ENCODE peak calls at places on chromosomes 16 and 17, in four cellular contexts. One of them, this sample, is unnamed.

GRCh38 chr17:15659663-15660062 is 24.4 kb downstream of the TRIM16 start:
- DNase-seq in transverse colon: no peak
- DNase-seq in testis: no peak
- DNase-seq in HFF-Myc: no peak
- DNase-seq in this sample: no peak

GRCh38 chr16:25093208-25094061 is 18.1 kb upstream of the LCMT1 start:
- DNase-seq in testis: no peak
- DNase-seq in HFF-Myc: no peak
- DNase-seq in transverse colon: no peak
- DNase-seq in this sample: no peak

GRCh38 chr16:84844561-84845495 is 25.0 kb downstream of the CRISPLD2 start:
- DNase-seq in HFF-Myc: no peak
- DNase-seq in testis: no peak
- DNase-seq in transverse colon: no peak
- DNase-seq in this sample: no peak

GRCh38 chr16:31880322-31880979 is 6.8 kb downstream of the ZNF267 start:
- DNase-seq in transverse colon: no peak
- DNase-seq in HFF-Myc: peak
- DNase-seq in testis: no peak
- DNase-seq in this sample: peak

GRCh38 chr17:81027591-81028505 is 7.1 kb upstream of the BAIAP2 start:
- DNase-seq in transverse colon: no peak
- DNase-seq in HFF-Myc: no peak
- DNase-seq in testis: no peak
- DNase-seq in this sample: no peak

GRCh38 chr17:39198186-39198566 is 707 bp upstream of the CACNB1 start:
- DNase-seq in testis: no peak
- DNase-seq in HFF-Myc: no peak
- DNase-seq in transverse colon: no peak
- DNase-seq in this sample: no peak

GRCh38 chr17:7912927-7913524 is 3.1 kb downstream of the RNF227 start:
- DNase-seq in transverse colon: no peak
- DNase-seq in testis: peak
- DNase-seq in HFF-Myc: peak
- DNase-seq in this sample: peak

GRCh38 chr16:83967838-83968482 is at the start of gene NECAB2:
- DNase-seq in testis: peak
- DNase-seq in transverse colon: no peak
- DNase-seq in HFF-Myc: no peak
- DNase-seq in this sample: no peak

GRCh38 chr16:82070656-82071369 is 35.8 kb downstream of the HSD17B2 start:
- DNase-seq in HFF-Myc: no peak
- DNase-seq in transverse colon: no peak
- DNase-seq in testis: no peak
- DNase-seq in this sample: no peak

GRCh38 chr17:39402890-39403605 is 1.6 kb upstream of the FBXL20 start:
- DNase-seq in HFF-Myc: no peak
- DNase-seq in transverse colon: no peak
- DNase-seq in testis: no peak
- DNase-seq in this sample: no peak

GRCh38 chr17:72614871-72615626 is 477.4 kb downstream of the SLC39A11 start:
- DNase-seq in testis: peak
- DNase-seq in transverse colon: peak
- DNase-seq in HFF-Myc: no peak
- DNase-seq in this sample: no peak

GRCh38 chr17:50055055-50055425 is 870 bp upstream of the ITGA3 start:
- DNase-seq in testis: peak
- DNase-seq in transverse colon: peak
- DNase-seq in HFF-Myc: no peak
- DNase-seq in this sample: no peak

GRCh38 chr17:19897108-19897854 is 29.5 kb upstream of the ULK2 start:
- DNase-seq in transverse colon: peak
- DNase-seq in HFF-Myc: no peak
- DNase-seq in testis: no peak
- DNase-seq in this sample: no peak

GRCh38 chr16:69865701-69866100 is 85.4 kb upstream of the CLEC18A start:
- DNase-seq in HFF-Myc: no peak
- DNase-seq in testis: no peak
- DNase-seq in transverse colon: no peak
- DNase-seq in this sample: peak

GRCh38 chr16:77975942-77976341 is 46.4 kb upstream of the CLEC3A start:
- DNase-seq in HFF-Myc: no peak
- DNase-seq in testis: no peak
- DNase-seq in transverse colon: no peak
- DNase-seq in this sample: no peak

GRCh38 chr16:13435873-13436474 is 484.0 kb upstream of the ERCC4 start:
- DNase-seq in transverse colon: no peak
- DNase-seq in HFF-Myc: no peak
- DNase-seq in testis: no peak
- DNase-seq in this sample: no peak

GRCh38 chr16:86403541-86404163 is 106.7 kb upstream of the FOXF1 start:
- DNase-seq in transverse colon: no peak
- DNase-seq in HFF-Myc: no peak
- DNase-seq in testis: no peak
- DNase-seq in this sample: no peak

GRCh38 chr17:9810100-9810949 is 11.6 kb downstream of the GSG1L2 start:
- DNase-seq in testis: no peak
- DNase-seq in transverse colon: no peak
- DNase-seq in HFF-Myc: no peak
- DNase-seq in this sample: no peak

GRCh38 chr17:20127660-20128413 is 118.7 kb downstream of the SPECC1 start:
- DNase-seq in HFF-Myc: peak
- DNase-seq in testis: no peak
- DNase-seq in transverse colon: no peak
- DNase-seq in this sample: no peak

GRCh38 chr16:7315813-7316212 is 16.8 kb upstream of the RBFOX1 start:
- DNase-seq in transverse colon: no peak
- DNase-seq in testis: no peak
- DNase-seq in HFF-Myc: no peak
- DNase-seq in this sample: no peak
- TF ChIP-seq CTCF in transverse colon: no peak
- TF ChIP-seq CTCF in testis: no peak
- TF ChIP-seq CTCF in HFF-Myc: no peak
- TF ChIP-seq CTCF in this sample: no peak

GRCh38 chr16:3575491-3575890 is 1.7 kb downstream of the NLRC3 start:
- DNase-seq in transverse colon: no peak
- DNase-seq in HFF-Myc: no peak
- DNase-seq in testis: no peak
- DNase-seq in this sample: no peak
- H3K4me3 ChIP-seq in transverse colon: no peak
- H3K4me3 ChIP-seq in HFF-Myc: no peak
- H3K4me3 ChIP-seq in testis: no peak
- H3K4me3 ChIP-seq in this sample: no peak

GRCh38 chr17:48530887-48531272 is at the start of gene HOXB1:
- DNase-seq in testis: no peak
- DNase-seq in transverse colon: no peak
- DNase-seq in HFF-Myc: no peak
- DNase-seq in this sample: no peak

GRCh38 chr17:48529191-48529979 is 1.4 kb downstream of the HOXB1 start:
- DNase-seq in transverse colon: no peak
- DNase-seq in testis: no peak
- DNase-seq in HFF-Myc: no peak
- DNase-seq in this sample: no peak

GRCh38 chr17:48532261-48532660 is 1.4 kb upstream of the HOXB1 start:
- DNase-seq in transverse colon: no peak
- DNase-seq in HFF-Myc: no peak
- DNase-seq in testis: no peak
- DNase-seq in this sample: no peak

GRCh38 chr17:48528153-48528912 is 2.5 kb downstream of the HOXB1 start:
- DNase-seq in testis: no peak
- DNase-seq in HFF-Myc: no peak
- DNase-seq in transverse colon: no peak
- DNase-seq in this sample: no peak

GRCh38 chr17:48530208-48530886 is 464 bp downstream of the HOXB1 start:
- DNase-seq in transverse colon: no peak
- DNase-seq in testis: no peak
- DNase-seq in HFF-Myc: no peak
- DNase-seq in this sample: no peak
- TF ChIP-seq CTCF in transverse colon: no peak
- TF ChIP-seq CTCF in testis: no peak
- TF ChIP-seq CTCF in HFF-Myc: no peak
- TF ChIP-seq CTCF in this sample: no peak

DNA sequence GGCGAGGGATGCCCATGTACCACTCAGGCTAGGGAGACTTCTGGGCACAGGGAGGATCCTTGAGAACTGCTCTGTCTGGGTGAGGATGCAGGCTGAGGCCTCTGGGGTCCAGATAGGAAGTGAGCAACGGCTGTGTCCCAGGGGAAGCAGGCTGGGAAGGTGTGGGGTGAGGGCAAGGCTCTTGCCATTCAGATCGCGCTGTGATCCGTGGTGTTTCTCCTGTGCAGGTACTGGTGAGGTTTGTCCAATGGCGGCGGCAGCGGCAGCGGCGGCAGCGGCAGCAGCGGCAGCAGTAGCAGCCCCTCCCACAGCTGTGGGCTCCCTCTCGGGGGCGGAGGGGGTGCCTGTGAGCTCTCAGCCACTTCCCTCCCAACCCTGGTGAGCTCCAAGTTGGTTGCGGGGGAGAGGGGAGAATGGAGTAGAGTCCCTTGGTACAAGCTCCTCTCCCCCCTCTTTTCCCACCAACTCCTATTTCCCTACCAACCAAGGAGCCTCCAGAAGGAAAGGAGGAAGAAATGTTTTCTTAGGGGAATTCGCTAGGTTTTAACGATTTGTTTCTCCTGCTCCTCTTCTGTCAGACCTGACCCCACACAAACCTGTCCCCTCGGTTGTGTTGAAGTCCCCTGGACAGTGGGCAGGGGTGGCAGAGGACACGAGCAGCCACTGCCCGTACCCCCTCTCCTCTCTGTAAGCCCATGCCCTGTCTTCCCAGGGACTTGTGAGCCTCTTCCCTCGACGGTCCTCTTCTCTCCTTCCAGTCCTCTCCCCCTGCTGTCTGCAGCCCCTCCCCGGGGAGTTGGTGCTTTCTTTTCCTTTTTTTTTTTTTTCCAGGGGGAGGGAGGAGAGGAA is 1.9 kb upstream of the PRRT2 start:
- DNase-seq in testis: peak
- DNase-seq in transverse colon: no peak
- DNase-seq in HFF-Myc: no peak
- DNase-seq in this sample: no peak
- H3K4me3 ChIP-seq in testis: no peak
- H3K4me3 ChIP-seq in transverse colon: no peak
- H3K4me3 ChIP-seq in HFF-Myc: peak
- H3K4me3 ChIP-seq in this sample: peak

GRCh38 chr17:82318772-82319606 is 1.6 kb upstream of the CD7 start:
- DNase-seq in transverse colon: no peak
- DNase-seq in testis: no peak
- DNase-seq in HFF-Myc: no peak
- DNase-seq in this sample: no peak
- TF ChIP-seq CTCF in transverse colon: no peak
- TF ChIP-seq CTCF in testis: no peak
- TF ChIP-seq CTCF in HFF-Myc: no peak
- TF ChIP-seq CTCF in this sample: no peak

GRCh38 chr17:79728908-79729471 is 1.8 kb upstream of the ENPP7 start:
- DNase-seq in HFF-Myc: no peak
- DNase-seq in transverse colon: no peak
- DNase-seq in testis: no peak
- DNase-seq in this sample: no peak
- H3K4me3 ChIP-seq in HFF-Myc: no peak
- H3K4me3 ChIP-seq in transverse colon: no peak
- H3K4me3 ChIP-seq in testis: peak
- H3K4me3 ChIP-seq in this sample: no peak

GRCh38 chr17:77464988-77465357 is 324.2 kb downstream of the SEC14L1 start:
- DNase-seq in testis: no peak
- DNase-seq in HFF-Myc: no peak
- DNase-seq in transverse colon: no peak
- DNase-seq in this sample: no peak

GRCh38 chr17:77460514-77461046 is 319.8 kb downstream of the SEC14L1 start:
- DNase-seq in transverse colon: no peak
- DNase-seq in testis: no peak
- DNase-seq in HFF-Myc: no peak
- DNase-seq in this sample: no peak

GRCh38 chr17:77462553-77463497 is 322.1 kb downstream of the SEC14L1 start:
- DNase-seq in HFF-Myc: no peak
- DNase-seq in transverse colon: no peak
- DNase-seq in testis: no peak
- DNase-seq in this sample: no peak

GRCh38 chr17:77461277-77462057 is 320.7 kb downstream of the SEC14L1 start:
- DNase-seq in transverse colon: no peak
- DNase-seq in HFF-Myc: no peak
- DNase-seq in testis: no peak
- DNase-seq in this sample: no peak

DNA sequence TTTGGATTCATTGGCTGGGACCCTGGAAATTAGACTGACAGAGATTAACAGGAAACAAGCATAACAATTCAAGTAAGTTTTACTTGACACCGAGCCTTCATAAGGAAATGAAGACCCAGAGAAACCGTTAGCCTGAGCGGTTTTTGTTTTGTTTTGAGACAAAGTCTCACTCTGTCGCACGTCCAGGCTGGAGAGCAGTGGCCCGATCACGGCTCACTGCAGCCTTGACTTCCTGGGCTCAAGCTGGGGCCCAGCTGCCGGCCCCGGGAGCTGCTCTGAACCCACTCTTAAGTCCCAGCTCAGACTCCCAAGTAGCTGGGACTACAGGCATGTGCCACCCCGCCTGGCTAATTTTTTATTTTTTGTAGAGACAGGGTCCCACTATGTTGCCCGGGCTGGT is 321.3 kb downstream of the SEC14L1 start:
- DNase-seq in testis: no peak
- DNase-seq in HFF-Myc: no peak
- DNase-seq in transverse colon: peak
- DNase-seq in this sample: no peak
- TF ChIP-seq CTCF in testis: no peak
- TF ChIP-seq CTCF in HFF-Myc: no peak
- TF ChIP-seq CTCF in transverse colon: no peak
- TF ChIP-seq CTCF in this sample: no peak

This sample was measured in astrocyte of the cerebellum.